ENCODE peak calls at places on chromosomes 16 and 17, in eight cellular contexts. V is tibial nerve, N is A549, B is GM12878, Q is H1, S is transverse colon, I is stomach, K is sigmoid colon. P is an unnamed sample.

GRCh38 chr17:75774988-75775668 is 9.5 kb upstream of the UNK start:
- DNase-seq in V (no peak), N (no peak), B (no peak), Q (no peak), S (peak), I (no peak), K (peak), P (no peak)

GRCh38 chr16:72787519-72788268 is 260.2 kb downstream of the ZFHX3 start:
- DNase-seq in V (peak), N (no peak), B (peak), Q (no peak), S (peak), I (peak), K (peak), P (peak)

GRCh38 chr16:73173396-73173795 is 125.5 kb upstream of the ZFHX3 start:
- DNase-seq in V (no peak), N (no peak), B (no peak), Q (no peak), S (no peak), I (no peak), K (no peak), P (no peak)

GRCh38 chr17:30449480-30449879 is 27.7 kb upstream of the GOSR1 start:
- DNase-seq in V (no peak), N (no peak), B (no peak), Q (no peak), S (no peak), I (no peak), K (no peak), P (no peak)

GRCh38 chr16:88914750-88915368 is 48.4 kb upstream of the PABPN1L start:
- DNase-seq in V (peak), N (no peak), B (no peak), Q (no peak), S (no peak), I (no peak), K (no peak), P (no peak)

GRCh38 chr16:749010-749409 is 8.2 kb upstream of the CIAO3 start:
- DNase-seq in V (no peak), N (no peak), B (no peak), Q (no peak), S (no peak), I (no peak), K (no peak), P (no peak)

GRCh38 chr16:10619271-10619849 is 39.0 kb upstream of the EMP2 start:
- DNase-seq in V (no peak), N (no peak), B (no peak), Q (no peak), S (peak), I (peak), K (peak), P (no peak)

GRCh38 chr17:51486091-51486490 is 225.7 kb downstream of the UTP18 start:
- DNase-seq in V (no peak), N (no peak), B (no peak), Q (no peak), S (no peak), I (peak), K (no peak), P (no peak)

GRCh38 chr16:11708421-11708820 is 34.2 kb downstream of the TXNDC11 start:
- DNase-seq in V (no peak), N (no peak), B (no peak), Q (no peak), S (no peak), I (no peak), K (no peak), P (no peak)

GRCh38 chr17:1322014-1322428 is 42.6 kb downstream of the TRARG1 start:
- DNase-seq in V (no peak), N (no peak), B (no peak), Q (no peak), S (no peak), I (no peak), K (no peak), P (no peak)

GRCh38 chr17:72492941-72493340 is 372.1 kb downstream of the SOX9 start:
- DNase-seq in V (no peak), N (no peak), B (no peak), Q (no peak), S (no peak), I (no peak), K (no peak), P (no peak)

GRCh38 chr17:2421315-2422147 is 20.7 kb upstream of the MNT start:
- DNase-seq in V (no peak), N (no peak), B (no peak), Q (no peak), S (no peak), I (no peak), K (no peak), P (no peak)

GRCh38 chr17:79350516-79350915 is 260.3 kb downstream of the RBFOX3 start:
- DNase-seq in V (no peak), N (no peak), B (no peak), Q (no peak), S (no peak), I (no peak), K (no peak), P (no peak)

GRCh38 chr17:76547183-76547641 is 7.4 kb downstream of the PRCD start:
- DNase-seq in V (peak), N (peak), B (no peak), Q (no peak), S (peak), I (peak), K (no peak), P (no peak)

GRCh38 chr17:15263206-15263579 is 1.9 kb downstream of the PMP22 start:
- DNase-seq in V (peak), N (peak), B (no peak), Q (no peak), S (peak), I (peak), K (peak), P (peak)

GRCh38 chr16:275786-276232 is at the start of gene RGS11:
- DNase-seq in V (no peak), N (no peak), B (no peak), Q (no peak), S (no peak), I (no peak), K (no peak), P (no peak)

GRCh38 chr17:17157041-17157440 is 49.1 kb downstream of the PLD6 start:
- DNase-seq in V (no peak), N (no peak), B (no peak), Q (no peak), S (no peak), I (no peak), K (no peak), P (no peak)

GRCh38 chr16:50862818-50863672 is 121.2 kb downstream of the CYLD start:
- DNase-seq in V (peak), N (no peak), B (no peak), Q (no peak), S (no peak), I (no peak), K (no peak), P (peak)

GRCh38 chr16:57115504-57116182 is 23.3 kb downstream of the CPNE2 start:
- DNase-seq in V (peak), N (no peak), B (no peak), Q (no peak), S (no peak), I (no peak), K (peak), P (no peak)

GRCh38 chr16:49564577-49565224 is 191.1 kb downstream of the C16orf78 start:
- DNase-seq in V (no peak), N (no peak), B (no peak), Q (no peak), S (no peak), I (no peak), K (no peak), P (no peak)

GRCh38 chr17:752620-753219 is 656 bp upstream of the GEMIN4 start:
- DNase-seq in V (peak), N (peak), B (no peak), Q (no peak), S (peak), I (peak), K (peak), P (no peak)

GRCh38 chr17:50468120-50469004 is at the start of gene CHAD:
- DNase-seq in V (no peak), N (no peak), B (no peak), Q (no peak), S (no peak), I (no peak), K (peak), P (no peak)

GRCh38 chr16:30949655-30950515 is 1.0 kb downstream of the ORAI3 start:
- DNase-seq in V (peak), N (peak), B (peak), Q (no peak), S (peak), I (peak), K (peak), P (peak)

GRCh38 chr17:27918498-27918897 is 25.3 kb upstream of the LYRM9 start:
- DNase-seq in V (no peak), N (no peak), B (no peak), Q (no peak), S (no peak), I (no peak), K (no peak), P (no peak)

GRCh38 chr16:11260596-11260966 is 4.6 kb upstream of the SOCS1 start:
- DNase-seq in V (no peak), N (no peak), B (no peak), Q (no peak), S (no peak), I (no peak), K (no peak), P (no peak)

GRCh38 chr17:17666111-17666714 is 15.0 kb upstream of the RAI1 start:
- DNase-seq in V (no peak), N (no peak), B (no peak), Q (no peak), S (peak), I (peak), K (no peak), P (no peak)

GRCh38 chr17:1563786-1564613 is 1.4 kb upstream of the PITPNA start:
- DNase-seq in V (no peak), N (no peak), B (no peak), Q (no peak), S (no peak), I (no peak), K (no peak), P (no peak)

GRCh38 chr17:8656693-8657092 is 26.2 kb upstream of the MYH10 start:
- DNase-seq in V (no peak), N (no peak), B (no peak), Q (no peak), S (no peak), I (no peak), K (no peak), P (no peak)

GRCh38 chr17:14499976-14500375 is 199.1 kb downstream of the HS3ST3B1 start:
- DNase-seq in V (no peak), N (no peak), B (no peak), Q (no peak), S (no peak), I (no peak), K (no peak), P (no peak)

GRCh38 chr17:63275318-63275967 is 170.7 kb downstream of the CYB561 start:
- DNase-seq in V (no peak), N (peak), B (no peak), Q (no peak), S (no peak), I (no peak), K (no peak), P (no peak)

GRCh38 chr16:26838931-26839330 is 227.8 kb upstream of the C16orf82 start:
- DNase-seq in V (no peak), N (no peak), B (no peak), Q (no peak), S (no peak), I (no peak), K (no peak), P (peak)

GRCh38 chr17:2398655-2399571 is 1.9 kb downstream of the MNT start:
- DNase-seq in V (no peak), N (peak), B (no peak), Q (no peak), S (peak), I (peak), K (peak), P (no peak)

GRCh38 chr16:65122974-65123845 is 1.3 kb upstream of the CDH11 start:
- DNase-seq in V (peak), N (no peak), B (no peak), Q (no peak), S (peak), I (peak), K (peak), P (no peak)
- TF ChIP-seq EP300 in V (peak), N (no peak), B (no peak), Q (no peak), S (no peak), I (no peak), K (no peak), P (no peak)

GRCh38 chr17:61897548-61898180 is 30.1 kb downstream of the INTS2 start:
- DNase-seq in V (no peak), N (no peak), B (no peak), Q (no peak), S (no peak), I (no peak), K (no peak), P (no peak)

GRCh38 chr17:61904094-61904710 is 23.6 kb downstream of the INTS2 start:
- DNase-seq in V (no peak), N (no peak), B (peak), Q (no peak), S (peak), I (no peak), K (no peak), P (no peak)

GRCh38 chr17:61908292-61909037 is 19.3 kb downstream of the INTS2 start:
- DNase-seq in V (no peak), N (no peak), B (no peak), Q (no peak), S (no peak), I (no peak), K (no peak), P (no peak)

GRCh38 chr17:61907361-61907760 is 20.4 kb downstream of the INTS2 start:
- DNase-seq in V (no peak), N (no peak), B (no peak), Q (no peak), S (no peak), I (no peak), K (no peak), P (no peak)

GRCh38 chr17:61903251-61903650 is 24.5 kb downstream of the INTS2 start:
- DNase-seq in V (no peak), N (no peak), B (no peak), Q (no peak), S (no peak), I (no peak), K (no peak), P (no peak)
- TF ChIP-seq EP300 in V (no peak), N (no peak), B (no peak), Q (no peak), S (no peak), I (no peak), K (no peak), P (no peak)

GRCh38 chr16:83458612-83459011 is 349.2 kb upstream of the HSBP1 start:
- DNase-seq in V (no peak), N (no peak), B (peak), Q (no peak), S (no peak), I (no peak), K (no peak), P (no peak)

GRCh38 chr16:83449861-83450260 is 357.9 kb upstream of the HSBP1 start:
- DNase-seq in V (no peak), N (no peak), B (no peak), Q (no peak), S (no peak), I (no peak), K (no peak), P (no peak)

GRCh38 chr16:83456934-83457333 is 350.8 kb upstream of the HSBP1 start:
- DNase-seq in V (no peak), N (no peak), B (no peak), Q (no peak), S (no peak), I (no peak), K (no peak), P (no peak)

DNA sequence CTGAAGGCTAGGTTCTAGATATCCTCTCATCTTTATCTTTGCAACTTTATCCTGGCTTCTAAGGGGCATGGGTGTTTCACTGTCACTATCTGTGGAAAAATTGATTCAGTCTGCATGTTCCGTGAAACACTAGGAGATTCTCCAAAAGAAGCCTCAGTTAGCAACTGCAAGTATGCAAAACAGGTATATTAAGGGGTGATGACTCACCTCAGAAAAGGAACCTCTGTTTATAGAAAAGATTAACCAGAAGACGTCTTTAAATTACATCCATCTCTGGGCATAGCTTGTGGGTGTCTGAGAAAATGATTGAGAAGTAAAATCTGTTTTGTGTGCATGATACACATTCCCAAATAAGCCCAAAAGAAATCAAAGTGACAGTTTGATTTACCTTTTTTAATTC is 353.8 kb upstream of the HSBP1 start:
- DNase-seq in V (no peak), N (no peak), B (no peak), Q (no peak), S (no peak), I (no peak), K (no peak), P (no peak)
- TF ChIP-seq EP300 in V (no peak), N (no peak), B (no peak), Q (no peak), S (no peak), I (no peak), K (no peak), P (no peak)

DNA sequence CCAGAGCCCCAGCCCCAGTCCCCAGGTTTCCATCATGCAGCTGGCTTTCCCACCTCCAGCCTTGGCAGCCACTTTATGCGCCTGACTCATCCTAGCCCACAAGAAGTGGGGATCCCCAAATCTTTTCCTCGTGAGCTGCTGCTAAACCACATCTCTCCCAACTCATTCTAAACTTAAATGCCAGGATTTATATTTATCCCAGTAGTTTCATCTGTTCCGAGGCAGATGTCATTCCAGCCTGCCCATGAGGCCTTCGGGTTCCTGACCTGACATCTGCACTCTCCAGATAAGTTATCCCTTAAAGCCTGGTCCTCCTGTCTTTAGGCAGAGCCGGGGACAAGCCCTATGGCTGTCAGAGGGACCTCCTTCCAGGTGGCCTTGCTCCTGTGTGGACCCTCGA is 16.6 kb downstream of the PLXDC1 start:
- DNase-seq in V (no peak), N (no peak), B (no peak), Q (no peak), S (no peak), I (no peak), K (no peak), P (no peak)
- TF ChIP-seq EP300 in V (no peak), N (no peak), B (no peak), Q (no peak), S (no peak), I (no peak), K (no peak), P (no peak)

GRCh38 chr16:23280483-23280967 is 21.6 kb upstream of the SCNN1B start:
- DNase-seq in V (no peak), N (no peak), B (no peak), Q (no peak), S (no peak), I (no peak), K (no peak), P (no peak)
- TF ChIP-seq EP300 in V (no peak), N (no peak), B (no peak), Q (no peak), S (no peak), I (no peak), K (no peak), P (no peak)

GRCh38 chr16:64717871-64718270 is 404.0 kb downstream of the CDH11 start:
- DNase-seq in V (no peak), N (no peak), B (no peak), Q (no peak), S (no peak), I (no peak), K (no peak), P (no peak)

GRCh38 chr16:64711596-64711995 is 410.3 kb downstream of the CDH11 start:
- DNase-seq in V (no peak), N (no peak), B (no peak), Q (no peak), S (no peak), I (no peak), K (no peak), P (no peak)

GRCh38 chr16:64715624-64716023 is 406.2 kb downstream of the CDH11 start:
- DNase-seq in V (no peak), N (no peak), B (no peak), Q (no peak), S (no peak), I (no peak), K (no peak), P (no peak)

GRCh38 chr16:64711026-64711425 is 410.8 kb downstream of the CDH11 start:
- DNase-seq in V (no peak), N (no peak), B (no peak), Q (no peak), S (no peak), I (no peak), K (no peak), P (no peak)

DNA sequence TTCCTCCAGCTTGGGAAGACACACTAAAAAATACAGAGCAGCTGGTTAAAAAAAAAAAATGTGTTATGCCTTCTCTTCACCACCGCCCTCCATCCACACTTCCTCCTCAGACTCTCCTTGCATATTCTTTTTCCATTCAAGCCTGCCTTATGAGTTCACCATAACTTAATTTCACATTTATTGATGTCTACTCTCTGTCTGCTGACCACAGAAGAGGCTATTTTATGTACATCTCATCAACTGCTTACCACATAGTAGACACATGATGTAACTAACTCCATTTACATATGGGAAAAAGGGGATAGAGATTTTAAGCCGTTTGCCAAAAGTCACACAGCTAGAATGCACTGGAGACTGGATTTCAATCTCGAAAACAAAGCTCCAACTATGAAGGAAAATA is 409.8 kb downstream of the CDH11 start:
- DNase-seq in V (no peak), N (no peak), B (no peak), Q (no peak), S (no peak), I (no peak), K (no peak), P (no peak)
- TF ChIP-seq EP300 in V (no peak), N (no peak), B (no peak), Q (no peak), S (no peak), I (no peak), K (no peak), P (no peak)

GRCh38 chr16:28501258-28502232 is 5.1 kb downstream of the IL27 start:
- DNase-seq in V (no peak), N (no peak), B (no peak), Q (no peak), S (no peak), I (no peak), K (no peak), P (no peak)

GRCh38 chr16:28504707-28505404 is 1.8 kb downstream of the IL27 start:
- DNase-seq in V (no peak), N (no peak), B (no peak), Q (no peak), S (no peak), I (no peak), K (no peak), P (no peak)

GRCh38 chr16:28502290-28502689 is 4.3 kb downstream of the IL27 start:
- DNase-seq in V (no peak), N (no peak), B (no peak), Q (no peak), S (no peak), I (no peak), K (no peak), P (no peak)

GRCh38 chr16:28505489-28506137 is 1.0 kb downstream of the IL27 start:
- DNase-seq in V (no peak), N (no peak), B (no peak), Q (no peak), S (no peak), I (no peak), K (no peak), P (no peak)

GRCh38 chr16:28503470-28504259 is 3.0 kb downstream of the IL27 start:
- DNase-seq in V (no peak), N (no peak), B (no peak), Q (no peak), S (no peak), I (no peak), K (no peak), P (no peak)
- TF ChIP-seq EP300 in V (no peak), N (no peak), B (no peak), Q (no peak), S (no peak), I (no peak), K (no peak), P (no peak)

P was measured in esophagus muscularis mucosa.